ENCODE peak calls at places on chromosomes 16 and 17, in four cellular contexts. S is tibial artery, W is cardiac muscle cell, X is psoas muscle. O is an unnamed sample.

GRCh38 chr17:80465316-80465974 is 11.0 kb downstream of the NPTX1 start:
- DNase-seq in S (no peak), W (no peak), X (peak; percentile 35), O (no peak)

GRCh38 chr17:19705771-19706770 is 10.3 kb downstream of the SLC47A2 start:
- DNase-seq in S (no peak), W (no peak), X (no peak), O (no peak)

GRCh38 chr16:89446136-89446974 is 44.0 kb downstream of the ANKRD11 start:
- DNase-seq in S (no peak), W (no peak), X (no peak), O (no peak)

GRCh38 chr16:75322706-75323105 is 71.3 kb upstream of the BCAR1 start:
- DNase-seq in S (no peak), W (peak; percentile 20), X (no peak), O (no peak)

GRCh38 chr17:81018044-81018802 is 16.7 kb upstream of the BAIAP2 start:
- DNase-seq in S (no peak), W (peak; percentile 62), X (peak; percentile 50), O (peak; percentile 74)

GRCh38 chr17:55157165-55157564 is 107.6 kb upstream of the HLF start:
- DNase-seq in S (no peak), W (peak; percentile 25), X (no peak), O (no peak)

GRCh38 chr17:76716146-76716833 is 5.5 kb upstream of the MXRA7 start:
- DNase-seq in S (peak; percentile 81), W (peak; percentile 100), X (peak; percentile 76), O (no peak)

GRCh38 chr16:2296662-2297505 is 29.0 kb upstream of the RNPS1 start:
- DNase-seq in S (no peak), W (peak; percentile 40), X (no peak), O (peak; percentile 62)

GRCh38 chr16:89308391-89309333 is 91.2 kb downstream of the ZNF778 start:
- DNase-seq in S (no peak), W (no peak), X (no peak), O (no peak)

GRCh38 chr17:76805319-76805718 is 62.9 kb upstream of the MGAT5B start:
- DNase-seq in S (no peak), W (peak; percentile 25), X (no peak), O (no peak)

GRCh38 chr17:59347975-59348391 is 16.5 kb downstream of the YPEL2 start:
- DNase-seq in S (no peak), W (no peak), X (no peak), O (no peak)

DNA sequence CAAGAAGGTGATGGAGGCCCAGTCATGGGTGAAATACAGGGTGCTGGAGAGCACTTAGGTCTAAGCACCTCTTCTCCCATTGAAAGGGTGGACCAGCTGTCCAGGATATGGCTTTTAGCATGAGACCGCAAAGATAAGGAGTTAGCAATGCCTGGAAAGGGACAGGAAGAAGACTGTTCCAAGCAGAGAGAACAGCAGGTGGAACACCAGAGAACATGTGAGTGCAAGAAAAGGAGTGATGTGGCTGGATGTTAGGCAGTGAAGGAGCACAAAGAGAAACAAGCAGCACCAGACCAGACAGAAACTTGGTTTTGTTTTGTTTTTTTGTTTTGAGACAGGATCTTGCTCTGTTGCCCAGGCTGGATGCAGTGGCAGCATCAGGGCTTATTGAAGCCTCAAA is 45.4 kb upstream of the CCL1 start:
- DNase-seq in S (no peak), W (no peak), X (no peak), O (no peak)
- H3K27me3 ChIP-seq in S (peaks cover 21% of the 10 kb centered on the region), W (peaks cover 20% of the 10 kb centered on the region), X (peaks cover 3% of the 10 kb centered on the region), O (peaks cover 9% of the 10 kb centered on the region)

GRCh38 chr16:1277016-1277944 is 21.4 kb downstream of the TPSD1 start:
- DNase-seq in S (no peak), W (no peak), X (no peak), O (no peak)

GRCh38 chr16:1278456-1278855 is 22.6 kb downstream of the TPSD1 start:
- DNase-seq in S (no peak), W (no peak), X (no peak), O (no peak)

GRCh38 chr16:1276580-1276878 is 20.7 kb downstream of the TPSD1 start:
- DNase-seq in S (no peak), W (no peak), X (no peak), O (no peak)

GRCh38 chr16:1279081-1279944 is 23.4 kb downstream of the TPSD1 start:
- DNase-seq in S (no peak), W (no peak), X (no peak), O (no peak)

DNA sequence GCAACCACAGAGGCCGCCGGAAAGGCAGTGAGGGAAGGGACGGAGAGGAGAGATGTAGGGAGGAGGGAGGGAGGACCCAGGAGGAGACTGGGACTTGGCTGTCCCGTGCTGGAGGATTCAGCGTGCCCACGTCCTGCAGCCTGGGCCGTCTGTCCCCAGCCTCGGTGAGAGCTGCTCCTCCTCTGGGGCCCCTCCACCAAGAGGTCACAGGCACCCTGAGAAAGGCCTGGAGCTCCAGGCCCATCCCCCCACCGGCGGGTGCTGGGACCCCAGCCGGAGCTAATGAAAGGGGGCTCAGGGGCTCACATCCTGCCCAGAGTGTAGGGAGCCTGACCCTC is 22.0 kb downstream of the TPSD1 start:
- DNase-seq in S (no peak), W (no peak), X (no peak), O (no peak)
- H3K27me3 ChIP-seq in S (peaks cover 88% of the 10 kb centered on the region), W (peaks cover 3% of the 10 kb centered on the region), X (peaks cover 27% of the 10 kb centered on the region), O (peaks cover 7% of the 10 kb centered on the region)

GRCh38 chr17:79395545-79395944 is 215.3 kb downstream of the RBFOX3 start:
- DNase-seq in S (no peak), W (no peak), X (no peak), O (no peak)
- H3K27me3 ChIP-seq in S (peaks cover 95% of the 10 kb centered on the region), W (peaks cover 74% of the 10 kb centered on the region), X (peaks cover 34% of the 10 kb centered on the region), O (peaks cover 100% of the 10 kb centered on the region)

GRCh38 chr17:72121164-72122001 is 563 bp downstream of the SOX9 start:
- DNase-seq in S (no peak), W (peak; percentile 74), X (peak; percentile 75), O (peak; percentile 86)

GRCh38 chr17:72122668-72123495 is 2.1 kb downstream of the SOX9 start:
- DNase-seq in S (peak; percentile 35), W (peak; percentile 82), X (peak; percentile 58), O (peak; percentile 76)

GRCh38 chr17:72123496-72123963 is 2.7 kb downstream of the SOX9 start:
- DNase-seq in S (no peak), W (no peak), X (no peak), O (peak; percentile 81)

GRCh38 chr17:72122002-72122310 is 1.1 kb downstream of the SOX9 start:
- DNase-seq in S (no peak), W (peak; percentile 63), X (no peak), O (no peak)

GRCh38 chr17:72122336-72122667 is 1.5 kb downstream of the SOX9 start:
- DNase-seq in S (no peak), W (no peak), X (no peak), O (no peak)
- H3K27me3 ChIP-seq in S (peaks cover 25% of the 10 kb centered on the region), W (peaks cover 59% of the 10 kb centered on the region), X (peaks cover 9% of the 10 kb centered on the region), O (peaks cover 43% of the 10 kb centered on the region)